ENCODE peak calls at places on chromosomes 13 and 19, in eight cellular contexts. J, O, H, T, V, B, E and K are unnamed samples.

GRCh38 chr19:28869459-28869858 is 343.5 kb downstream of the UQCRFS1 start:
- DNase-seq in V (no peak), E (peak; percentile 67), T (no peak), J (no peak), H (no peak), B (no peak), O (no peak), K (no peak)

GRCh38 chr13:111187879-111188643 is 73.0 kb downstream of the ARHGEF7 start:
- DNase-seq in J (no peak), B (no peak), E (peak; percentile 48), O (peak; percentile 20), H (no peak), V (no peak), T (no peak), K (no peak)

GRCh38 chr13:26376430-26376829 is 122.5 kb downstream of the CDK8 start:
- DNase-seq in B (no peak), T (no peak), V (no peak), E (no peak), J (no peak), H (no peak), O (no peak), K (no peak)

GRCh38 chr19:55447421-55448174 is 4.5 kb upstream of the SHISA7 start:
- DNase-seq in E (no peak), T (no peak), V (no peak), J (no peak), H (no peak), B (no peak), O (no peak), K (no peak)

GRCh38 chr19:6227941-6228325 is 51.8 kb downstream of the MLLT1 start:
- DNase-seq in B (no peak), H (no peak), J (no peak), E (no peak), T (no peak), O (no peak), V (no peak), K (no peak)

GRCh38 chr13:47933688-47934011 is 67.4 kb downstream of the SUCLA2 start:
- DNase-seq in O (no peak), H (no peak), T (no peak), J (no peak), V (no peak), E (no peak), B (no peak), K (no peak)

GRCh38 chr13:113232208-113233003 is 23.0 kb downstream of the CUL4A start:
- DNase-seq in T (no peak), B (no peak), V (no peak), O (no peak), J (no peak), H (no peak), E (no peak), K (no peak)

GRCh38 chr13:113029487-113030258 is 60.7 kb downstream of the MCF2L start:
- DNase-seq in H (peak; percentile 37), E (peak; percentile 70), J (no peak), B (peak; percentile 44), O (no peak), T (peak; percentile 50), V (no peak), K (peak; percentile 50)

GRCh38 chr13:87274209-87274819 is 396.9 kb upstream of the SLITRK5 start:
- DNase-seq in B (no peak), H (peak; percentile 17), J (peak; percentile 39), O (peak; percentile 10), V (no peak), E (peak; percentile 94), T (no peak), K (no peak)

GRCh38 chr13:30331331-30331771 is 24.0 kb upstream of the KATNAL1 start:
- DNase-seq in O (no peak), B (no peak), V (no peak), J (no peak), T (no peak), E (peak; percentile 67), H (peak; percentile 26), K (no peak)

GRCh38 chr19:48194041-48194871 is 23.8 kb downstream of the ZSWIM9 start:
- DNase-seq in T (peak; percentile 11), J (no peak), O (no peak), E (peak; percentile 92), V (no peak), H (no peak), B (no peak), K (no peak)

GRCh38 chr19:49677232-49677881 is at the start of gene PRMT1:
- DNase-seq in T (peak; percentile 24), B (peak; percentile 24), J (no peak), V (no peak), E (peak; percentile 92), H (peak; percentile 44), O (no peak), K (peak; percentile 47)

GRCh38 chr13:76223565-76223964 is 587.4 kb downstream of the LMO7 start:
- DNase-seq in J (no peak), V (no peak), B (no peak), H (no peak), E (no peak), T (no peak), O (no peak), K (no peak)

GRCh38 chr13:109274188-109274821 is 512.1 kb downstream of the IRS2 start:
- DNase-seq in E (no peak), B (no peak), V (no peak), J (no peak), T (no peak), O (peak; percentile 41), H (no peak), K (no peak)

GRCh38 chr19:52291781-52292180 is 5.2 kb upstream of the ZNF480 start:
- DNase-seq in V (no peak), O (no peak), J (no peak), H (no peak), T (no peak), B (no peak), E (no peak), K (no peak)

GRCh38 chr19:14473915-14474578 is 1.1 kb downstream of the PTGER1 start:
- DNase-seq in V (no peak), B (no peak), T (no peak), H (peak; percentile 53), O (no peak), J (no peak), E (no peak), K (no peak)

GRCh38 chr19:53037101-53038097 is 7.1 kb upstream of the ERVV-2 start:
- DNase-seq in O (no peak), E (no peak), V (no peak), B (no peak), H (no peak), J (no peak), T (no peak), K (no peak)

GRCh38 chr13:40665754-40666057 is 735 bp downstream of the FOXO1 start:
- DNase-seq in H (no peak), J (no peak), T (peak; percentile 41), O (no peak), E (peak; percentile 75), V (no peak), B (peak; percentile 42), K (peak; percentile 42)

GRCh38 chr13:39876258-39876657 is 220.8 kb downstream of the COG6 start:
- DNase-seq in B (no peak), E (no peak), T (no peak), O (peak; percentile 70), H (no peak), J (no peak), V (no peak), K (no peak)

GRCh38 chr13:67736646-67737420 is 506.7 kb upstream of the PCDH9 start:
- DNase-seq in B (no peak), H (no peak), O (peak; percentile 37), E (peak; percentile 66), V (no peak), J (no peak), T (no peak), K (no peak)

DNA sequence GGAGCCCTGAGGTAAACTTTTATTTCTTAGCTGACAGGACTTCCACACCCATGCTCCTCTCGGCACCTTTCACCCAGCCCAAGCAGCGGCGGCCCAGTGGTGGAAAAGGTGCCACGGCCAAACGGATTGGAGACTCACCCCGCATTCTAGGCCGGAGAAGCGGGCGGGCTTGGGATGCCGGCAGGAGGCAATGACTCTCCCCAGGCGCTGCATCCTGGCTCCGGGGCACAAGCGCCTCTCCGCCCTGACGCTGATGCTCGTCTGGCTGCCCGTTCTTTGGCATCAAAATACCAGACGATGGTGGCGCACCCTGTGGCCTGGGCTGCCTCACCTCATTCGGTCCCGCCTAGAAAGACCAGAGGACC is 6.7 kb upstream of the ZNF606 start:
- DNase-seq in J (no peak), O (no peak), H (no peak), E (no peak), T (no peak), B (no peak), V (no peak), K (no peak)
- H3K9me3 ChIP-seq in J (peaks cover 11% of the 10 kb centered on the region), O (peaks cover 84% of the 10 kb centered on the region), H (peaks cover 18% of the 10 kb centered on the region), E (peaks cover 31% of the 10 kb centered on the region), T (peaks cover 85% of the 10 kb centered on the region), B (peaks cover 24% of the 10 kb centered on the region), V (peaks cover 73% of the 10 kb centered on the region), K (peaks cover 17% of the 10 kb centered on the region)

GRCh38 chr19:19719798-19720197 is 13.1 kb downstream of the ZNF14 start:
- DNase-seq in E (peak; percentile 42), V (no peak), H (no peak), T (no peak), O (no peak), J (no peak), B (no peak), K (no peak)

DNA sequence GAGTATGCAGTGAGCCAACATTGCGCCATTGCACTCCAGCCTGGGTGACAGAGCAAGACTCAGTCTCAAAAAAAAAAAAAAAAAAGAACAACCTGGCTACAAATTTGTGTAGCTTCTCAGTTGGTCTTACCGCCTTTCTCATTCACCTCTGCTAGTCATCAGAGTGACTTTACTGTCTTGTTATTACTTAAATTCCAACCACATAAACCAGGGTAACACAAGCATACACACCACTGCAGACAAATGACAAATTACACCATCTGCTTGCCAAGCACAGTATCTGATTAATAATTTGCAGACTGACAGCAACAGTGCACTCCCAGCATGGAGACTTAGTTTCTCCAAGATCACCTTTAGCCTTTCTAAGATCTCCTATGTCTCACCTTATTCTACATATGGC is 11.0 kb downstream of the ZNF14 start:
- DNase-seq in H (no peak), V (no peak), T (no peak), J (no peak), E (peak; percentile 37), O (no peak), B (no peak), K (no peak)
- H3K9me3 ChIP-seq in H (peaks cover 55% of the 10 kb centered on the region), V (peaks cover 83% of the 10 kb centered on the region), T (peaks cover 55% of the 10 kb centered on the region), J (peaks cover 21% of the 10 kb centered on the region), E (peaks cover 32% of the 10 kb centered on the region), O (peaks cover 33% of the 10 kb centered on the region), B (peaks cover 43% of the 10 kb centered on the region), K (peaks cover 24% of the 10 kb centered on the region)

DNA sequence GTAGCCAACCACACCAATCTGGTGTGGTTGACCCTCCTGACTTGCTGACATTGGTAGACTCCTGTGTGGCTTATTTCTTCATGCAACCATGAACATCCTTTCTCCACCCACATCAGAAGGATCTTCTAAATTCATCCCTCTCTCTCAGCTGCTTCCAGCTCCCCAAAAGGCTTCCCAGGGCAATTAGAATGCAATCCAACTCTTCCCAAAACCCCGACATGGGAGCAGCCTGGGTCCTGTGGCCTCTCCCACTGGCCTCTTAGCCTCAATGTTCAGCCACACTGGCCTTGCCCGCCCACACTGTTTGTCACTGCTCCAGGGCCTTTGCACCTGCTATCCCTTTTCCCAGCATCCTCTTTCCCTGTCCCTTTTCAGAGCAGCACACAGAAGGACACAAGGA is 199.8 kb upstream of the SGCG start:
- DNase-seq in B (no peak), V (no peak), H (no peak), O (no peak), T (no peak), E (no peak), J (no peak), K (no peak)
- H3K9me3 ChIP-seq in B (no peaks in the 10 kb centered on the region), V (no peaks in the 10 kb centered on the region), H (no peaks in the 10 kb centered on the region), O (peaks cover 16% of the 10 kb centered on the region), T (peaks cover 6% of the 10 kb centered on the region), E (no peaks in the 10 kb centered on the region), J (no peaks in the 10 kb centered on the region), K (peaks cover 2% of the 10 kb centered on the region)

GRCh38 chr19:2837430-2837829 is 3.8 kb upstream of the ZNF555 start:
- DNase-seq in J (no peak), E (no peak), B (no peak), T (no peak), O (no peak), H (no peak), V (no peak), K (no peak)
- H3K9me3 ChIP-seq in J (peaks cover 30% of the 10 kb centered on the region), E (peaks cover 23% of the 10 kb centered on the region), B (peaks cover 21% of the 10 kb centered on the region), T (peaks cover 48% of the 10 kb centered on the region), O (peaks cover 77% of the 10 kb centered on the region), H (peaks cover 37% of the 10 kb centered on the region), V (peaks cover 44% of the 10 kb centered on the region), K (peaks cover 25% of the 10 kb centered on the region)